ENCODE peak calls at places on chromosomes 4 and X, in seven cellular contexts. One of them, this sample, is unnamed.

GRCh38 chrX:68684291-68684918 is 36.9 kb downstream of the STARD8 start:
- DNase-seq in MM.1S: no peak
- DNase-seq in cardiac muscle cell: no peak
- DNase-seq in endodermal cell: no peak
- DNase-seq in sigmoid colon: peak; percentile 77
- DNase-seq in OCI-LY7: no peak
- DNase-seq in astrocyte: no peak
- DNase-seq in this sample: no peak

GRCh38 chrX:21705215-21705614 is 47.1 kb upstream of the KLHL34 start:
- DNase-seq in MM.1S: no peak
- DNase-seq in cardiac muscle cell: no peak
- DNase-seq in endodermal cell: no peak
- DNase-seq in sigmoid colon: no peak
- DNase-seq in OCI-LY7: no peak
- DNase-seq in astrocyte: no peak
- DNase-seq in this sample: no peak

GRCh38 chr4:134024251-134024650 is 177.3 kb downstream of the PABPC4L start:
- DNase-seq in MM.1S: no peak
- DNase-seq in cardiac muscle cell: peak; percentile 23
- DNase-seq in endodermal cell: no peak
- DNase-seq in sigmoid colon: no peak
- DNase-seq in OCI-LY7: peak; percentile 0
- DNase-seq in astrocyte: peak; percentile 4
- DNase-seq in this sample: peak; percentile 11

GRCh38 chr4:56434599-56435000 is 815 bp downstream of the PPAT start:
- DNase-seq in MM.1S: peak; percentile 77
- DNase-seq in cardiac muscle cell: peak; percentile 82
- DNase-seq in endodermal cell: no peak
- DNase-seq in sigmoid colon: no peak
- DNase-seq in OCI-LY7: no peak
- DNase-seq in astrocyte: peak; percentile 50
- DNase-seq in this sample: no peak

GRCh38 chrX:20284992-20285391 is 18.3 kb upstream of the RPS6KA3 start:
- DNase-seq in MM.1S: no peak
- DNase-seq in cardiac muscle cell: no peak
- DNase-seq in endodermal cell: no peak
- DNase-seq in sigmoid colon: no peak
- DNase-seq in OCI-LY7: no peak
- DNase-seq in astrocyte: no peak
- DNase-seq in this sample: no peak

GRCh38 chrX:75596178-75596577 is 73.3 kb upstream of the ZDHHC15 start:
- DNase-seq in MM.1S: no peak
- DNase-seq in cardiac muscle cell: no peak
- DNase-seq in endodermal cell: no peak
- DNase-seq in sigmoid colon: no peak
- DNase-seq in OCI-LY7: no peak
- DNase-seq in astrocyte: peak; percentile 41
- DNase-seq in this sample: no peak

GRCh38 chr4:148116264-148116663 is 325.9 kb downstream of the NR3C2 start:
- DNase-seq in MM.1S: no peak
- DNase-seq in cardiac muscle cell: no peak
- DNase-seq in endodermal cell: no peak
- DNase-seq in sigmoid colon: no peak
- DNase-seq in OCI-LY7: no peak
- DNase-seq in astrocyte: peak; percentile 64
- DNase-seq in this sample: no peak

GRCh38 chr4:187550256-187550950 is 445.2 kb upstream of the ZFP42 start:
- DNase-seq in MM.1S: no peak
- DNase-seq in cardiac muscle cell: no peak
- DNase-seq in endodermal cell: no peak
- DNase-seq in sigmoid colon: no peak
- DNase-seq in OCI-LY7: no peak
- DNase-seq in astrocyte: peak; percentile 7
- DNase-seq in this sample: no peak

GRCh38 chr4:2977116-2978097 is 14.0 kb downstream of the GRK4 start:
- DNase-seq in MM.1S: no peak
- DNase-seq in cardiac muscle cell: peak; percentile 69
- DNase-seq in endodermal cell: no peak
- DNase-seq in sigmoid colon: no peak
- DNase-seq in OCI-LY7: no peak
- DNase-seq in astrocyte: peak; percentile 72
- DNase-seq in this sample: no peak

GRCh38 chr4:159048166-159048886 is 54.6 kb upstream of the RAPGEF2 start:
- DNase-seq in MM.1S: no peak
- DNase-seq in cardiac muscle cell: peak; percentile 33
- DNase-seq in endodermal cell: peak; percentile 71
- DNase-seq in sigmoid colon: peak; percentile 85
- DNase-seq in OCI-LY7: no peak
- DNase-seq in astrocyte: peak; percentile 94
- DNase-seq in this sample: no peak

GRCh38 chr4:158688813-158689212 is 16.7 kb downstream of the ETFDH start:
- DNase-seq in MM.1S: no peak
- DNase-seq in cardiac muscle cell: no peak
- DNase-seq in endodermal cell: no peak
- DNase-seq in sigmoid colon: no peak
- DNase-seq in OCI-LY7: no peak
- DNase-seq in astrocyte: no peak
- DNase-seq in this sample: no peak

GRCh38 chr4:94036964-94037363 is 170.7 kb upstream of the SMARCAD1 start:
- DNase-seq in MM.1S: no peak
- DNase-seq in cardiac muscle cell: no peak
- DNase-seq in endodermal cell: peak; percentile 58
- DNase-seq in sigmoid colon: no peak
- DNase-seq in OCI-LY7: no peak
- DNase-seq in astrocyte: no peak
- DNase-seq in this sample: no peak

GRCh38 chr4:109389367-109390118 is 44.1 kb upstream of the SEC24B start:
- DNase-seq in MM.1S: peak; percentile 86
- DNase-seq in cardiac muscle cell: peak; percentile 47
- DNase-seq in endodermal cell: peak; percentile 64
- DNase-seq in sigmoid colon: no peak
- DNase-seq in OCI-LY7: peak; percentile 44
- DNase-seq in astrocyte: no peak
- DNase-seq in this sample: no peak

GRCh38 chr4:4578981-4579380 is 37.1 kb upstream of the STX18 start:
- DNase-seq in MM.1S: no peak
- DNase-seq in cardiac muscle cell: no peak
- DNase-seq in endodermal cell: peak; percentile 74
- DNase-seq in sigmoid colon: no peak
- DNase-seq in OCI-LY7: no peak
- DNase-seq in astrocyte: no peak
- DNase-seq in this sample: no peak

GRCh38 chr4:111943796-111944203 is 201.5 kb upstream of the FAM241A start:
- DNase-seq in MM.1S: peak; percentile 45
- DNase-seq in cardiac muscle cell: peak; percentile 73
- DNase-seq in endodermal cell: peak; percentile 86
- DNase-seq in sigmoid colon: no peak
- DNase-seq in OCI-LY7: peak; percentile 20
- DNase-seq in astrocyte: no peak
- DNase-seq in this sample: peak; percentile 33

GRCh38 chr4:118175506-118175905 is 141.2 kb downstream of the NDST3 start:
- DNase-seq in MM.1S: no peak
- DNase-seq in cardiac muscle cell: no peak
- DNase-seq in endodermal cell: peak; percentile 77
- DNase-seq in sigmoid colon: no peak
- DNase-seq in OCI-LY7: no peak
- DNase-seq in astrocyte: no peak
- DNase-seq in this sample: no peak

GRCh38 chr4:2931765-2932560 is 31.2 kb downstream of the NOP14 start:
- DNase-seq in MM.1S: no peak
- DNase-seq in cardiac muscle cell: no peak
- DNase-seq in endodermal cell: peak; percentile 83
- DNase-seq in sigmoid colon: peak; percentile 80
- DNase-seq in OCI-LY7: peak; percentile 82
- DNase-seq in astrocyte: no peak
- DNase-seq in this sample: no peak

GRCh38 chr4:90198086-90198847 is 71.1 kb downstream of the CCSER1 start:
- DNase-seq in MM.1S: no peak
- DNase-seq in cardiac muscle cell: no peak
- DNase-seq in endodermal cell: no peak
- DNase-seq in sigmoid colon: no peak
- DNase-seq in OCI-LY7: no peak
- DNase-seq in astrocyte: no peak
- DNase-seq in this sample: peak; percentile 29

GRCh38 chr4:81418572-81418971 is 53.1 kb downstream of the RASGEF1B start:
- DNase-seq in MM.1S: no peak
- DNase-seq in cardiac muscle cell: no peak
- DNase-seq in endodermal cell: no peak
- DNase-seq in sigmoid colon: no peak
- DNase-seq in OCI-LY7: no peak
- DNase-seq in astrocyte: no peak
- DNase-seq in this sample: no peak

GRCh38 chr4:94457692-94458106 is 6.0 kb downstream of the PDLIM5 start:
- DNase-seq in MM.1S: no peak
- DNase-seq in cardiac muscle cell: peak; percentile 83
- DNase-seq in endodermal cell: no peak
- DNase-seq in sigmoid colon: no peak
- DNase-seq in OCI-LY7: no peak
- DNase-seq in astrocyte: no peak
- DNase-seq in this sample: no peak

GRCh38 chr4:101346312-101346561 is 1.1 kb downstream of the PPP3CA start:
- DNase-seq in MM.1S: no peak
- DNase-seq in cardiac muscle cell: no peak
- DNase-seq in endodermal cell: no peak
- DNase-seq in sigmoid colon: no peak
- DNase-seq in OCI-LY7: peak; percentile 48
- DNase-seq in astrocyte: no peak
- DNase-seq in this sample: no peak

GRCh38 chrX:120604359-120604782 is 470 bp downstream of the MCTS1 start:
- DNase-seq in MM.1S: peak; percentile 29
- DNase-seq in cardiac muscle cell: peak; percentile 1
- DNase-seq in endodermal cell: no peak
- DNase-seq in sigmoid colon: no peak
- DNase-seq in OCI-LY7: peak; percentile 63
- DNase-seq in astrocyte: peak; percentile 33
- DNase-seq in this sample: no peak

GRCh38 chrX:35722128-35722527 is 76.0 kb upstream of the MAGEB16 start:
- DNase-seq in MM.1S: peak; percentile 38
- DNase-seq in cardiac muscle cell: no peak
- DNase-seq in endodermal cell: no peak
- DNase-seq in sigmoid colon: no peak
- DNase-seq in OCI-LY7: no peak
- DNase-seq in astrocyte: no peak
- DNase-seq in this sample: no peak

GRCh38 chr4:69787879-69788278 is 27.5 kb upstream of the SULT1B1 start:
- DNase-seq in MM.1S: no peak
- DNase-seq in cardiac muscle cell: no peak
- DNase-seq in endodermal cell: no peak
- DNase-seq in sigmoid colon: no peak
- DNase-seq in OCI-LY7: no peak
- DNase-seq in astrocyte: peak; percentile 27
- DNase-seq in this sample: no peak

GRCh38 chrX:16743604-16744325 is 24.4 kb downstream of the SYAP1 start:
- DNase-seq in MM.1S: no peak
- DNase-seq in cardiac muscle cell: no peak
- DNase-seq in endodermal cell: no peak
- DNase-seq in sigmoid colon: no peak
- DNase-seq in OCI-LY7: no peak
- DNase-seq in astrocyte: peak; percentile 87
- DNase-seq in this sample: no peak

GRCh38 chr4:52645315-52645714 is 13.8 kb downstream of the USP46 start:
- DNase-seq in MM.1S: no peak
- DNase-seq in cardiac muscle cell: no peak
- DNase-seq in endodermal cell: no peak
- DNase-seq in sigmoid colon: no peak
- DNase-seq in OCI-LY7: peak; percentile 12
- DNase-seq in astrocyte: no peak
- DNase-seq in this sample: no peak
- H3K27ac ChIP-seq in MM.1S: no peak overlapping the region
- H3K27ac ChIP-seq in cardiac muscle cell: no peak overlapping the region
- H3K27ac ChIP-seq in endodermal cell: no peak overlapping the region
- H3K27ac ChIP-seq in sigmoid colon: no peak overlapping the region
- H3K27ac ChIP-seq in OCI-LY7: no peak overlapping the region
- H3K27ac ChIP-seq in astrocyte: no peak overlapping the region
- H3K27ac ChIP-seq in this sample: no peak overlapping the region

DNA sequence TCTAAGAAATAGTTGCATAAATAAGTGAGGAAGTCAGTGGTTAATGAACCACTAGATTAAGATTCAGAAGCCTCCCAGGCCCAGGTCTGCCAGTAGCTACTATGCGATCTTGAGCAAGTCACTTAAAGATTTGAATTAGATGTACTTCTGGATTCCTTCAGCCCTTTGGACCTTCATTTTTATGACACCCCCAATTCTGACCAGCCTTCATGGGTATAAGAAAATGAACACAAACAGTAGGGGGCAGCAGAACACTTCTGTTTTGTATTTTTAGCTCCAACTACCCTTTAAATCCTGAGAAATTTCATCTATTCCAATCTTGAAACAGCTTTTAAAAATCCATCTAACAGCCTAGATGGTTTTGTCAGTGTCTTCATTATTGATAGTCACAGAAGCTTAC is 19.0 kb downstream of the TMEM47 start:
- DNase-seq in MM.1S: peak; percentile 17
- DNase-seq in cardiac muscle cell: peak; percentile 66
- DNase-seq in endodermal cell: no peak
- DNase-seq in sigmoid colon: no peak
- DNase-seq in OCI-LY7: peak; percentile 0
- DNase-seq in astrocyte: no peak
- DNase-seq in this sample: no peak
- H3K27ac ChIP-seq in MM.1S: no peak overlapping the region
- H3K27ac ChIP-seq in cardiac muscle cell: no peak overlapping the region
- H3K27ac ChIP-seq in endodermal cell: no peak overlapping the region
- H3K27ac ChIP-seq in sigmoid colon: no peak overlapping the region
- H3K27ac ChIP-seq in OCI-LY7: no peak overlapping the region
- H3K27ac ChIP-seq in astrocyte: no peak overlapping the region
- H3K27ac ChIP-seq in this sample: no peak overlapping the region

GRCh38 chr4:174358823-174359222 is 75.1 kb downstream of the CEP44 start:
- DNase-seq in MM.1S: peak; percentile 70
- DNase-seq in cardiac muscle cell: no peak
- DNase-seq in endodermal cell: no peak
- DNase-seq in sigmoid colon: no peak
- DNase-seq in OCI-LY7: no peak
- DNase-seq in astrocyte: peak; percentile 77
- DNase-seq in this sample: no peak
- H3K27ac ChIP-seq in MM.1S: peak overlapping the region; percentile 56
- H3K27ac ChIP-seq in cardiac muscle cell: no peak overlapping the region
- H3K27ac ChIP-seq in endodermal cell: no peak overlapping the region
- H3K27ac ChIP-seq in sigmoid colon: no peak overlapping the region
- H3K27ac ChIP-seq in OCI-LY7: no peak overlapping the region
- H3K27ac ChIP-seq in astrocyte: no peak overlapping the region
- H3K27ac ChIP-seq in this sample: no peak overlapping the region

GRCh38 chr4:6840062-6840976 is 57.8 kb downstream of the KIAA0232 start:
- DNase-seq in MM.1S: no peak
- DNase-seq in cardiac muscle cell: peak; percentile 92
- DNase-seq in endodermal cell: no peak
- DNase-seq in sigmoid colon: no peak
- DNase-seq in OCI-LY7: no peak
- DNase-seq in astrocyte: peak; percentile 53
- DNase-seq in this sample: no peak

GRCh38 chr4:6844986-6845385 is 62.5 kb downstream of the KIAA0232 start:
- DNase-seq in MM.1S: no peak
- DNase-seq in cardiac muscle cell: no peak
- DNase-seq in endodermal cell: no peak
- DNase-seq in sigmoid colon: no peak
- DNase-seq in OCI-LY7: no peak
- DNase-seq in astrocyte: no peak
- DNase-seq in this sample: no peak

GRCh38 chr4:6845574-6845973 is 63.0 kb downstream of the KIAA0232 start:
- DNase-seq in MM.1S: no peak
- DNase-seq in cardiac muscle cell: no peak
- DNase-seq in endodermal cell: no peak
- DNase-seq in sigmoid colon: no peak
- DNase-seq in OCI-LY7: no peak
- DNase-seq in astrocyte: no peak
- DNase-seq in this sample: no peak

GRCh38 chr4:6834867-6835266 is 52.3 kb downstream of the KIAA0232 start:
- DNase-seq in MM.1S: no peak
- DNase-seq in cardiac muscle cell: no peak
- DNase-seq in endodermal cell: no peak
- DNase-seq in sigmoid colon: no peak
- DNase-seq in OCI-LY7: no peak
- DNase-seq in astrocyte: no peak
- DNase-seq in this sample: no peak

GRCh38 chr4:6839579-6839978 is 57.1 kb downstream of the KIAA0232 start:
- DNase-seq in MM.1S: no peak
- DNase-seq in cardiac muscle cell: peak; percentile 4
- DNase-seq in endodermal cell: no peak
- DNase-seq in sigmoid colon: no peak
- DNase-seq in OCI-LY7: no peak
- DNase-seq in astrocyte: no peak
- DNase-seq in this sample: no peak
- H3K27ac ChIP-seq in MM.1S: no peak overlapping the region
- H3K27ac ChIP-seq in cardiac muscle cell: peak overlapping the region; percentile 99
- H3K27ac ChIP-seq in endodermal cell: peak overlapping the region; percentile 34
- H3K27ac ChIP-seq in sigmoid colon: peak overlapping the region; percentile 29
- H3K27ac ChIP-seq in OCI-LY7: no peak overlapping the region
- H3K27ac ChIP-seq in astrocyte: no peak overlapping the region
- H3K27ac ChIP-seq in this sample: no peak overlapping the region

This sample was measured in iPS DF 6.9.